ENCODE peak calls at places on chromosomes 11 and 22, in four cellular contexts. S is psoas muscle, E is hippocampal formation, J is EL. F is an unnamed sample.

GRCh38 chr22:42996646-42997365 is 18.1 kb downstream of the PACSIN2 start:
- DNase-seq in S (no peak), E (no peak), J (no peak), F (no peak)

GRCh38 chr11:129992161-129992944 is 10.3 kb downstream of the PRDM10 start:
- DNase-seq in S (no peak), E (no peak), J (peak; percentile 4), F (no peak)

GRCh38 chr11:133118563-133119303 is 413.6 kb downstream of the OPCML start:
- DNase-seq in S (no peak), E (no peak), J (no peak), F (peak; percentile 30)

GRCh38 chr22:36350751-36351594 is 36.8 kb downstream of the MYH9 start:
- DNase-seq in S (no peak), E (no peak), J (peak; percentile 50), F (no peak)

GRCh38 chr11:19437760-19438159 is 197.0 kb upstream of the E2F8 start:
- DNase-seq in S (no peak), E (no peak), J (peak; percentile 90), F (no peak)

GRCh38 chr11:57275582-57275981 is 38.5 kb upstream of the APLNR start:
- DNase-seq in S (no peak), E (no peak), J (no peak), F (no peak)

GRCh38 chr11:86068138-86068861 is 584 bp downstream of the PICALM start:
- DNase-seq in S (no peak), E (peak; percentile 49), J (peak; percentile 46), F (peak; percentile 38)

GRCh38 chr22:43378011-43378704 is 33.7 kb upstream of the MPPED1 start:
- DNase-seq in S (no peak), E (no peak), J (peak; percentile 39), F (no peak)

GRCh38 chr11:104164028-104164520 is at the start of gene PDGFD:
- DNase-seq in S (peak; percentile 62), E (no peak), J (peak; percentile 42), F (peak; percentile 73)

GRCh38 chr11:107856180-107856980 is 2.2 kb downstream of the SLC35F2 start:
- DNase-seq in S (no peak), E (no peak), J (no peak), F (no peak)

GRCh38 chr22:40200795-40201194 is 23.1 kb downstream of the TNRC6B start:
- DNase-seq in S (no peak), E (no peak), J (no peak), F (no peak)

GRCh38 chr22:38270091-38270972 is 2.5 kb downstream of the TMEM184B start:
- DNase-seq in S (no peak), E (peak; percentile 46), J (peak; percentile 32), F (no peak)

GRCh38 chr11:131511794-131512193 is 141.4 kb downstream of the NTM start:
- DNase-seq in S (peak; percentile 50), E (no peak), J (no peak), F (no peak)

GRCh38 chr11:75270896-75271415 is 30.4 kb downstream of the TPBGL start:
- DNase-seq in S (peak; percentile 23), E (no peak), J (peak; percentile 19), F (no peak)

GRCh38 chr22:33519140-33519973 is 400.9 kb downstream of the LARGE1 start:
- DNase-seq in S (no peak), E (peak; percentile 60), J (no peak), F (peak; percentile 34)

GRCh38 chr11:69509846-69510390 is 28.5 kb downstream of the LINC01488 start:
- DNase-seq in S (peak; percentile 35), E (no peak), J (no peak), F (peak; percentile 6)

GRCh38 chr11:62217191-62217748 is 8.8 kb downstream of the SCGB2A1 start:
- DNase-seq in S (no peak), E (no peak), J (peak; percentile 10), F (no peak)

GRCh38 chr22:32573991-32574390 is 99.4 kb downstream of the FBXO7 start:
- DNase-seq in S (peak; percentile 59), E (no peak), J (no peak), F (no peak)

GRCh38 chr11:14414470-14415461 is 55.8 kb upstream of the RRAS2 start:
- DNase-seq in S (no peak), E (no peak), J (peak; percentile 68), F (no peak)

GRCh38 chr11:85590848-85591483 is 36.2 kb downstream of the DLG2 start:
- DNase-seq in S (no peak), E (peak; percentile 23), J (peak; percentile 45), F (no peak)

GRCh38 chr11:104881117-104881794 is 17.0 kb downstream of the CASP12 start:
- DNase-seq in S (no peak), E (no peak), J (no peak), F (no peak)